ENCODE peak calls at places on chromosomes 12 and 14, in eight cellular contexts. One of them, this sample, is unnamed.

GRCh38 chr12:106417926-106418910 is 60.7 kb downstream of the POLR3B start:
- DNase-seq in heart right ventricle: no peak
- DNase-seq in RWPE1: peak
- DNase-seq in left lung: no peak
- DNase-seq in endodermal cell: peak
- DNase-seq in heart left ventricle: no peak
- DNase-seq in endothelial cell of umbilical vein: no peak
- DNase-seq in left ventricle myocardium inferior: no peak
- DNase-seq in this sample: no peak

GRCh38 chr14:94317259-94317658 is 5.9 kb downstream of the SERPINA6 start:
- DNase-seq in heart right ventricle: no peak
- DNase-seq in RWPE1: no peak
- DNase-seq in left lung: no peak
- DNase-seq in heart left ventricle: no peak
- DNase-seq in endodermal cell: no peak
- DNase-seq in left ventricle myocardium inferior: peak
- DNase-seq in endothelial cell of umbilical vein: no peak
- DNase-seq in this sample: no peak

GRCh38 chr12:108514973-108515814 is at the start of gene FICD:
- DNase-seq in endodermal cell: peak
- DNase-seq in heart left ventricle: peak
- DNase-seq in endothelial cell of umbilical vein: peak
- DNase-seq in left ventricle myocardium inferior: peak
- DNase-seq in heart right ventricle: peak
- DNase-seq in left lung: peak
- DNase-seq in RWPE1: peak
- DNase-seq in this sample: peak

GRCh38 chr12:113208041-113208934 is 13.0 kb upstream of the TPCN1 start:
- DNase-seq in left ventricle myocardium inferior: peak
- DNase-seq in heart right ventricle: peak
- DNase-seq in endothelial cell of umbilical vein: no peak
- DNase-seq in left lung: peak
- DNase-seq in RWPE1: no peak
- DNase-seq in endodermal cell: peak
- DNase-seq in heart left ventricle: peak
- DNase-seq in this sample: no peak

GRCh38 chr14:71961972-71962371 is 29.7 kb downstream of the RGS6 start:
- DNase-seq in left lung: no peak
- DNase-seq in endothelial cell of umbilical vein: no peak
- DNase-seq in heart left ventricle: no peak
- DNase-seq in RWPE1: no peak
- DNase-seq in endodermal cell: no peak
- DNase-seq in left ventricle myocardium inferior: no peak
- DNase-seq in heart right ventricle: no peak
- DNase-seq in this sample: no peak

GRCh38 chr14:73789996-73790581 is 61.5 kb upstream of the PTGR2 start:
- DNase-seq in left ventricle myocardium inferior: peak
- DNase-seq in RWPE1: peak
- DNase-seq in endothelial cell of umbilical vein: peak
- DNase-seq in left lung: peak
- DNase-seq in heart right ventricle: peak
- DNase-seq in heart left ventricle: peak
- DNase-seq in endodermal cell: no peak
- DNase-seq in this sample: peak

GRCh38 chr14:39491134-39491541 is 58.9 kb upstream of the FBXO33 start:
- DNase-seq in endothelial cell of umbilical vein: peak
- DNase-seq in heart right ventricle: no peak
- DNase-seq in endodermal cell: no peak
- DNase-seq in left ventricle myocardium inferior: no peak
- DNase-seq in RWPE1: peak
- DNase-seq in heart left ventricle: no peak
- DNase-seq in left lung: no peak
- DNase-seq in this sample: no peak

GRCh38 chr12:10936495-10936894 is 2.6 kb downstream of the TAS2R14 start:
- DNase-seq in endodermal cell: no peak
- DNase-seq in RWPE1: no peak
- DNase-seq in heart right ventricle: no peak
- DNase-seq in heart left ventricle: no peak
- DNase-seq in endothelial cell of umbilical vein: no peak
- DNase-seq in left ventricle myocardium inferior: no peak
- DNase-seq in left lung: no peak
- DNase-seq in this sample: no peak

GRCh38 chr12:2051700-2052625 is 824 bp upstream of the CACNA1C start:
- DNase-seq in heart right ventricle: no peak
- DNase-seq in RWPE1: no peak
- DNase-seq in left ventricle myocardium inferior: no peak
- DNase-seq in left lung: no peak
- DNase-seq in heart left ventricle: no peak
- DNase-seq in endodermal cell: peak
- DNase-seq in endothelial cell of umbilical vein: no peak
- DNase-seq in this sample: no peak

GRCh38 chr14:33734387-33734786 is 216.5 kb downstream of the EGLN3 start:
- DNase-seq in heart right ventricle: no peak
- DNase-seq in endothelial cell of umbilical vein: peak
- DNase-seq in heart left ventricle: no peak
- DNase-seq in left lung: no peak
- DNase-seq in endodermal cell: no peak
- DNase-seq in left ventricle myocardium inferior: no peak
- DNase-seq in RWPE1: no peak
- DNase-seq in this sample: no peak

GRCh38 chr12:122641976-122642375 is 61.2 kb downstream of the HCAR2 start:
- DNase-seq in RWPE1: no peak
- DNase-seq in endothelial cell of umbilical vein: no peak
- DNase-seq in left ventricle myocardium inferior: no peak
- DNase-seq in endodermal cell: no peak
- DNase-seq in heart right ventricle: no peak
- DNase-seq in left lung: no peak
- DNase-seq in heart left ventricle: no peak
- DNase-seq in this sample: no peak

GRCh38 chr14:47277703-47278102 is 397.7 kb downstream of the MDGA2 start:
- DNase-seq in left ventricle myocardium inferior: no peak
- DNase-seq in heart right ventricle: no peak
- DNase-seq in heart left ventricle: no peak
- DNase-seq in left lung: no peak
- DNase-seq in RWPE1: no peak
- DNase-seq in endodermal cell: peak
- DNase-seq in endothelial cell of umbilical vein: peak
- DNase-seq in this sample: no peak

GRCh38 chr12:53048780-53049401 is 974 bp upstream of the TNS2 start:
- DNase-seq in RWPE1: no peak
- DNase-seq in endodermal cell: peak
- DNase-seq in left ventricle myocardium inferior: peak
- DNase-seq in heart right ventricle: peak
- DNase-seq in heart left ventricle: peak
- DNase-seq in left lung: no peak
- DNase-seq in endothelial cell of umbilical vein: peak
- DNase-seq in this sample: no peak

GRCh38 chr14:50093496-50093895 is 22.9 kb downstream of the VCPKMT start:
- DNase-seq in endothelial cell of umbilical vein: no peak
- DNase-seq in endodermal cell: no peak
- DNase-seq in RWPE1: no peak
- DNase-seq in left lung: no peak
- DNase-seq in left ventricle myocardium inferior: no peak
- DNase-seq in heart right ventricle: no peak
- DNase-seq in heart left ventricle: no peak
- DNase-seq in this sample: no peak

GRCh38 chr12:42162940-42163339 is 18.3 kb upstream of the GXYLT1 start:
- DNase-seq in heart left ventricle: no peak
- DNase-seq in left ventricle myocardium inferior: no peak
- DNase-seq in heart right ventricle: no peak
- DNase-seq in endothelial cell of umbilical vein: no peak
- DNase-seq in RWPE1: no peak
- DNase-seq in endodermal cell: no peak
- DNase-seq in left lung: no peak
- DNase-seq in this sample: no peak

GRCh38 chr14:45526715-45527549 is 273.9 kb upstream of the MIS18BP1 start:
- DNase-seq in heart right ventricle: no peak
- DNase-seq in endodermal cell: peak
- DNase-seq in endothelial cell of umbilical vein: no peak
- DNase-seq in left ventricle myocardium inferior: no peak
- DNase-seq in heart left ventricle: no peak
- DNase-seq in RWPE1: peak
- DNase-seq in left lung: no peak
- DNase-seq in this sample: no peak

GRCh38 chr12:6552140-6552551 is 3.7 kb downstream of the IFFO1 start:
- DNase-seq in heart left ventricle: peak
- DNase-seq in left lung: no peak
- DNase-seq in left ventricle myocardium inferior: peak
- DNase-seq in RWPE1: no peak
- DNase-seq in endothelial cell of umbilical vein: no peak
- DNase-seq in heart right ventricle: peak
- DNase-seq in endodermal cell: no peak
- DNase-seq in this sample: no peak

GRCh38 chr12:117300131-117300530 is 61.3 kb downstream of the NOS1 start:
- DNase-seq in left ventricle myocardium inferior: no peak
- DNase-seq in heart left ventricle: no peak
- DNase-seq in left lung: no peak
- DNase-seq in heart right ventricle: no peak
- DNase-seq in endothelial cell of umbilical vein: no peak
- DNase-seq in endodermal cell: no peak
- DNase-seq in RWPE1: no peak
- DNase-seq in this sample: no peak

DNA sequence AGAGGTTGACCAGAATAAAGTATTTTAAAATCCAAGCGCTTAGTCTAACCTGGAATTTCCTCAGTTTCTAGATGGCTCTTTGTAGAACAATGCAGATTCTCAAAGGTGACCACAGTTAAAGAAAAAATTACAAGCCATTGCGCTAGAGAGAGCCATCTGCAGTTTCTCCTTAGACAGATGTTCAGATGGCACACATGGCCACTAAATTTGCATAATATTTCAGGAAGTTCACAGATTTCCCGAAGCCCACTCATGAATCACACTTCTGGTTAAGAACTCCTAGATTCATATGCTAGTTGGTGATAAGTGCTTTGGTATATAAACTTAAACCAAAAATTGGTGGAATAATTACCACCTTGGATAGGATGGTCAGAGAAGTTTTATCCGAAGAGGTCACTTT is 752 bp downstream of the AKAP3 start:
- DNase-seq in left ventricle myocardium inferior: no peak
- DNase-seq in endothelial cell of umbilical vein: no peak
- DNase-seq in heart left ventricle: no peak
- DNase-seq in endodermal cell: no peak
- DNase-seq in heart right ventricle: no peak
- DNase-seq in RWPE1: no peak
- DNase-seq in left lung: no peak
- DNase-seq in this sample: no peak
- H3K27ac ChIP-seq in left ventricle myocardium inferior: peak
- H3K27ac ChIP-seq in endothelial cell of umbilical vein: peak
- H3K27ac ChIP-seq in heart left ventricle: peak
- H3K27ac ChIP-seq in endodermal cell: no peak
- H3K27ac ChIP-seq in heart right ventricle: peak
- H3K27ac ChIP-seq in RWPE1: peak
- H3K27ac ChIP-seq in left lung: peak
- H3K27ac ChIP-seq in this sample: no peak

DNA sequence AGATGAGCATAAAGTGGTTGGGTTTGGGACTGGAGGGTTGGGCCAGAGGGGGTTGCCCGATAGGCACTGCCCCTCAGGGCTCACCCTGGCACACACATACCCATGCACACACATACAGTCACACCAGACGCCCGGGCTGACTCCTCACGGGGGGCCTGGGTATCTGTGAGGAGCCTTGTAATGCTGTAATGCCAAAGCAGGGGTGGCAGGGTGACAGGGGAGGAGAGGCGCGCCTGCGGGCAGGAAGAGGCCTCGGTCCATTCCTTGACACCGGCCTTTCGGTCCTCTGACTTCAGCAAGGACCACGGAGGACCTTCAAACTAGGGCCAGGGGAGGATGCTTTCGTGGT is 375 bp downstream of the FAIM2 start:
- DNase-seq in left lung: peak
- DNase-seq in endodermal cell: no peak
- DNase-seq in RWPE1: no peak
- DNase-seq in heart right ventricle: no peak
- DNase-seq in endothelial cell of umbilical vein: no peak
- DNase-seq in left ventricle myocardium inferior: no peak
- DNase-seq in heart left ventricle: no peak
- DNase-seq in this sample: no peak
- H3K27ac ChIP-seq in left lung: no peak
- H3K27ac ChIP-seq in endodermal cell: no peak
- H3K27ac ChIP-seq in RWPE1: no peak
- H3K27ac ChIP-seq in heart right ventricle: no peak
- H3K27ac ChIP-seq in endothelial cell of umbilical vein: no peak
- H3K27ac ChIP-seq in left ventricle myocardium inferior: peak
- H3K27ac ChIP-seq in heart left ventricle: peak
- H3K27ac ChIP-seq in this sample: peak

DNA sequence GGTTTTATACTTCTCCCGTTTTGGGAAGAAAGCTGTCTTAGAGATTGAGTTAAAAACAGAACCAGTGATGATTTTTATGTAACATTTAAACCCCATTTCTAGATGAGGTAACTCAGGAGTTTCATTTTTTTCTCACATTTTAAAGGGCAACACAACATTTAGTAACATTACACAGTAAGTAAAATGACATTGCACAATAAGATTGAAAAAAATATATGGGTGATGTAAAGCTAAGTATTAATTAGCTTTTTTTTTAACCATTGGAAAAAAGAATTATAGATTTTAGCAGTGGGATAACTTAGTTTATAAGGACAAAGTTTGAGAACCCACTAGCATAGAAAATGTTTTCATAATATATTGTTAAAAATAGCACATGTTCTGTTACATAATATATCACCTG is 25.1 kb upstream of the SCFD1 start:
- DNase-seq in RWPE1: no peak
- DNase-seq in endothelial cell of umbilical vein: no peak
- DNase-seq in heart right ventricle: no peak
- DNase-seq in left lung: no peak
- DNase-seq in endodermal cell: no peak
- DNase-seq in left ventricle myocardium inferior: no peak
- DNase-seq in heart left ventricle: no peak
- DNase-seq in this sample: no peak
- H3K27ac ChIP-seq in RWPE1: no peak
- H3K27ac ChIP-seq in endothelial cell of umbilical vein: no peak
- H3K27ac ChIP-seq in heart right ventricle: no peak
- H3K27ac ChIP-seq in left lung: no peak
- H3K27ac ChIP-seq in endodermal cell: no peak
- H3K27ac ChIP-seq in left ventricle myocardium inferior: no peak
- H3K27ac ChIP-seq in heart left ventricle: no peak
- H3K27ac ChIP-seq in this sample: no peak

GRCh38 chr12:89345830-89346740 is 6.2 kb downstream of the DUSP6 start:
- DNase-seq in heart right ventricle: peak
- DNase-seq in RWPE1: no peak
- DNase-seq in left ventricle myocardium inferior: peak
- DNase-seq in left lung: peak
- DNase-seq in endodermal cell: peak
- DNase-seq in endothelial cell of umbilical vein: peak
- DNase-seq in heart left ventricle: peak
- DNase-seq in this sample: no peak

GRCh38 chr12:89344862-89345202 is 7.5 kb downstream of the DUSP6 start:
- DNase-seq in left ventricle myocardium inferior: no peak
- DNase-seq in left lung: no peak
- DNase-seq in endothelial cell of umbilical vein: peak
- DNase-seq in heart left ventricle: no peak
- DNase-seq in endodermal cell: no peak
- DNase-seq in heart right ventricle: no peak
- DNase-seq in RWPE1: no peak
- DNase-seq in this sample: no peak

GRCh38 chr12:89346741-89347324 is 5.5 kb downstream of the DUSP6 start:
- DNase-seq in endodermal cell: peak
- DNase-seq in RWPE1: peak
- DNase-seq in endothelial cell of umbilical vein: peak
- DNase-seq in left lung: no peak
- DNase-seq in left ventricle myocardium inferior: peak
- DNase-seq in heart right ventricle: no peak
- DNase-seq in heart left ventricle: no peak
- DNase-seq in this sample: no peak

GRCh38 chr12:89344043-89344861 is 8.0 kb downstream of the DUSP6 start:
- DNase-seq in left lung: no peak
- DNase-seq in endodermal cell: no peak
- DNase-seq in endothelial cell of umbilical vein: no peak
- DNase-seq in heart left ventricle: no peak
- DNase-seq in heart right ventricle: no peak
- DNase-seq in RWPE1: no peak
- DNase-seq in left ventricle myocardium inferior: no peak
- DNase-seq in this sample: no peak

GRCh38 chr12:89345376-89345775 is 6.9 kb downstream of the DUSP6 start:
- DNase-seq in left ventricle myocardium inferior: no peak
- DNase-seq in endodermal cell: no peak
- DNase-seq in left lung: no peak
- DNase-seq in heart right ventricle: no peak
- DNase-seq in heart left ventricle: no peak
- DNase-seq in endothelial cell of umbilical vein: no peak
- DNase-seq in RWPE1: no peak
- DNase-seq in this sample: no peak
- H3K27ac ChIP-seq in left ventricle myocardium inferior: peak
- H3K27ac ChIP-seq in endodermal cell: peak
- H3K27ac ChIP-seq in left lung: no peak
- H3K27ac ChIP-seq in heart right ventricle: peak
- H3K27ac ChIP-seq in heart left ventricle: peak
- H3K27ac ChIP-seq in endothelial cell of umbilical vein: peak
- H3K27ac ChIP-seq in RWPE1: peak
- H3K27ac ChIP-seq in this sample: no peak

This sample was measured in AG04450.